ENCODE peak calls at places on chromosomes 3 and 15, in four cellular contexts. One of them, this sample, is unnamed.

GRCh38 chr3:195083659-195084058 is 187.3 kb downstream of the XXYLT1 start:
- DNase-seq in endothelial cell of umbilical vein: no peak
- DNase-seq in T-helper 9 cell: no peak
- DNase-seq in CD4-positive, alpha-beta T cell: no peak
- DNase-seq in this sample: no peak

GRCh38 chr3:20064387-20064786 is 24.1 kb downstream of the KAT2B start:
- DNase-seq in endothelial cell of umbilical vein: no peak
- DNase-seq in T-helper 9 cell: no peak
- DNase-seq in CD4-positive, alpha-beta T cell: no peak
- DNase-seq in this sample: no peak

GRCh38 chr15:70023769-70024491 is 73.8 kb downstream of the TLE3 start:
- DNase-seq in endothelial cell of umbilical vein: no peak
- DNase-seq in T-helper 9 cell: no peak
- DNase-seq in CD4-positive, alpha-beta T cell: no peak
- DNase-seq in this sample: no peak

GRCh38 chr3:98647197-98647596 is 53.8 kb upstream of the CPOX start:
- DNase-seq in endothelial cell of umbilical vein: no peak
- DNase-seq in T-helper 9 cell: no peak
- DNase-seq in CD4-positive, alpha-beta T cell: no peak
- DNase-seq in this sample: no peak

GRCh38 chr15:100734606-100735005 is 132.2 kb downstream of the ASB7 start:
- DNase-seq in endothelial cell of umbilical vein: no peak
- DNase-seq in T-helper 9 cell: no peak
- DNase-seq in CD4-positive, alpha-beta T cell: no peak
- DNase-seq in this sample: no peak

GRCh38 chr3:31432897-31433678 is 99.6 kb upstream of the STT3B start:
- DNase-seq in endothelial cell of umbilical vein: peak
- DNase-seq in T-helper 9 cell: no peak
- DNase-seq in CD4-positive, alpha-beta T cell: no peak
- DNase-seq in this sample: no peak

GRCh38 chr3:127612966-127613365 is 14.8 kb downstream of the MCM2 start:
- DNase-seq in endothelial cell of umbilical vein: peak
- DNase-seq in T-helper 9 cell: no peak
- DNase-seq in CD4-positive, alpha-beta T cell: no peak
- DNase-seq in this sample: no peak

GRCh38 chr3:188760408-188760807 is 411.4 kb upstream of the TPRG1 start:
- DNase-seq in endothelial cell of umbilical vein: no peak
- DNase-seq in T-helper 9 cell: no peak
- DNase-seq in CD4-positive, alpha-beta T cell: no peak
- DNase-seq in this sample: no peak

GRCh38 chr15:67033521-67033920 is 31.9 kb upstream of the SMAD3 start:
- DNase-seq in endothelial cell of umbilical vein: no peak
- DNase-seq in T-helper 9 cell: peak
- DNase-seq in CD4-positive, alpha-beta T cell: peak
- DNase-seq in this sample: no peak

GRCh38 chr15:68386587-68387287 is 45.2 kb downstream of the ITGA11 start:
- DNase-seq in endothelial cell of umbilical vein: no peak
- DNase-seq in T-helper 9 cell: no peak
- DNase-seq in CD4-positive, alpha-beta T cell: no peak
- DNase-seq in this sample: no peak

GRCh38 chr3:23612296-23612891 is 193.4 kb upstream of the UBE2E1 start:
- DNase-seq in endothelial cell of umbilical vein: peak
- DNase-seq in T-helper 9 cell: no peak
- DNase-seq in CD4-positive, alpha-beta T cell: no peak
- DNase-seq in this sample: no peak

GRCh38 chr15:31857194-31857593 is 173.1 kb upstream of the CHRNA7 start:
- DNase-seq in endothelial cell of umbilical vein: no peak
- DNase-seq in T-helper 9 cell: no peak
- DNase-seq in CD4-positive, alpha-beta T cell: no peak
- DNase-seq in this sample: no peak

GRCh38 chr3:31227152-31227581 is 305.6 kb upstream of the STT3B start:
- DNase-seq in endothelial cell of umbilical vein: no peak
- DNase-seq in T-helper 9 cell: no peak
- DNase-seq in CD4-positive, alpha-beta T cell: no peak
- DNase-seq in this sample: no peak